ENCODE peak calls at places on chromosomes 7 and 10, in six cellular contexts. Q is colonic mucosa, G is KBM-7, A is AML-193, T is RPMI8226, J is HCEC 1CT. Z is an unnamed sample.
A peak's percentile ranks its signal among the peaks of the same experiment; 100 is the strongest.

GRCh38 chr7:122136639-122137253 is 7.3 kb downstream of the AASS start:
- DNase-seq in Q (no peak), A (no peak), T (no peak), J (peak; percentile 11), G (peak; percentile 15), Z (no peak)

GRCh38 chr7:45586748-45587520 is 12.8 kb downstream of the ADCY1 start:
- DNase-seq in Q (no peak), A (no peak), T (no peak), J (no peak), G (no peak), Z (peak; percentile 23)

GRCh38 chr10:114489521-114490310 is 85.4 kb upstream of the AFAP1L2 start:
- DNase-seq in T (no peak), Q (no peak), G (no peak), A (no peak), J (no peak), Z (no peak)

GRCh38 chr7:46534593-46535271 is 613.7 kb upstream of the IGFBP3 start:
- DNase-seq in A (no peak), T (no peak), G (no peak), Q (peak; percentile 36), J (no peak), Z (no peak)

GRCh38 chr10:92027141-92027540 is 103.6 kb downstream of the BTAF1 start:
- DNase-seq in T (no peak), J (no peak), Q (no peak), G (no peak), A (no peak), Z (no peak)

GRCh38 chr7:76403780-76404494 is 5.6 kb downstream of the SSC4D start:
- DNase-seq in Q (peak; percentile 73), A (peak; percentile 76), G (peak; percentile 93), J (no peak), T (peak; percentile 76), Z (no peak)

GRCh38 chr7:149882264-149883048 is 8.7 kb downstream of the ATP6V0E2 start:
- DNase-seq in A (no peak), Q (peak; percentile 14), J (no peak), G (no peak), T (peak; percentile 1), Z (no peak)

GRCh38 chr7:108002726-108003590 is at the start of gene LAMB1:
- DNase-seq in Q (peak; percentile 89), G (peak; percentile 73), T (no peak), J (peak; percentile 75), A (no peak), Z (peak; percentile 94)

GRCh38 chr7:17492437-17492836 is 194.0 kb downstream of the AHR start:
- DNase-seq in A (no peak), J (no peak), T (no peak), G (no peak), Q (no peak), Z (no peak)

GRCh38 chr10:114427124-114427852 is 23.0 kb upstream of the AFAP1L2 start:
- DNase-seq in A (no peak), J (no peak), Q (no peak), T (no peak), G (no peak), Z (no peak)

GRCh38 chr7:100607111-100607510 is 4.9 kb downstream of the PCOLCE start:
- DNase-seq in T (no peak), Q (no peak), J (peak; percentile 68), G (no peak), A (no peak), Z (no peak)

GRCh38 chr7:29190349-29191045 is 4.1 kb upstream of the CHN2 start:
- DNase-seq in J (no peak), T (no peak), A (no peak), G (no peak), Q (peak; percentile 53), Z (no peak)

GRCh38 chr10:101766306-101766705 is 9.6 kb downstream of the FGF8 start:
- DNase-seq in A (no peak), J (no peak), G (no peak), T (no peak), Q (no peak), Z (no peak)

GRCh38 chr10:59177031-59177861 is 803 bp downstream of the PHYHIPL start:
- DNase-seq in Q (peak; percentile 22), A (no peak), T (peak; percentile 3), G (peak; percentile 7), J (peak; percentile 60), Z (peak; percentile 71)

GRCh38 chr10:53899463-53899862 is 901.6 kb downstream of the PCDH15 start:
- DNase-seq in A (peak; percentile 37), J (no peak), Q (no peak), G (no peak), T (no peak), Z (no peak)

GRCh38 chr7:24981544-24981951 is 1.6 kb upstream of the OSBPL3 start:
- DNase-seq in A (no peak), J (peak; percentile 53), G (no peak), T (peak; percentile 79), Q (peak; percentile 69), Z (peak; percentile 85)

GRCh38 chr10:133110609-133111275 is 23.0 kb downstream of the ADGRA1 start:
- DNase-seq in Q (no peak), G (no peak), T (no peak), A (no peak), J (no peak), Z (no peak)

GRCh38 chr10:24645784-24646183 is 77.9 kb downstream of the ARHGAP21 start:
- DNase-seq in T (no peak), A (no peak), Q (no peak), G (peak; percentile 20), J (peak; percentile 55), Z (no peak)

GRCh38 chr7:114644455-114644854 is 229.8 kb downstream of the FOXP2 start:
- DNase-seq in G (no peak), A (no peak), Q (no peak), J (no peak), T (no peak), Z (no peak)

GRCh38 chr7:124072603-124073324 is 39.9 kb upstream of the TMEM229A start:
- DNase-seq in Q (no peak), J (peak; percentile 92), A (no peak), T (no peak), G (no peak), Z (no peak)

GRCh38 chr10:95478935-95479334 is 82.2 kb downstream of the SORBS1 start:
- DNase-seq in T (no peak), A (no peak), G (no peak), J (no peak), Q (no peak), Z (no peak)

Z was measured in kidney.